ENCODE peak calls at places on chromosomes 16 and 17, in ten cellular contexts. C is heart right ventricle, H is upper lobe of right lung, A is choroid plexus epithelial cell, D is cardiac fibroblast, E is H9, B is AG09319, I is heart left ventricle, Y is GM06990, V is MCF 10A. F is an unnamed sample.

GRCh38 chr16:23410176-23410575 is 42.8 kb downstream of the COG7 start:
- DNase-seq in I (no peak), B (no peak), Y (no peak), D (no peak), E (no peak), H (no peak), V (no peak), A (peak), C (no peak), F (no peak)

GRCh38 chr17:76179496-76180467 is 38.7 kb upstream of the FOXJ1 start:
- DNase-seq in A (peak), E (no peak), V (no peak), Y (no peak), B (no peak), H (no peak), D (peak), I (no peak), C (no peak), F (peak)

GRCh38 chr17:37608369-37609169 is 649 bp downstream of the SYNRG start:
- DNase-seq in A (peak), H (no peak), Y (peak), I (no peak), D (peak), E (peak), V (peak), C (no peak), B (no peak), F (peak)

GRCh38 chr17:34998205-34998604 is 17.9 kb downstream of the LIG3 start:
- DNase-seq in I (peak), A (peak), H (peak), Y (peak), V (peak), E (peak), B (no peak), D (peak), C (peak), F (peak)

GRCh38 chr17:55783684-55784245 is 32.9 kb downstream of the PCTP start:
- DNase-seq in B (peak), I (peak), E (peak), V (peak), C (peak), Y (no peak), A (peak), H (peak), D (peak), F (no peak)

GRCh38 chr16:71674229-71674628 is 48.2 kb downstream of the MARVELD3 start:
- DNase-seq in V (no peak), A (no peak), B (no peak), Y (no peak), I (no peak), E (no peak), H (no peak), C (no peak), D (no peak), F (no peak)

GRCh38 chr17:38613981-38614779 is 8.4 kb upstream of the SRCIN1 start:
- DNase-seq in A (no peak), I (no peak), Y (no peak), D (no peak), H (no peak), C (no peak), B (no peak), E (peak), V (no peak), F (no peak)

GRCh38 chr17:57379237-57380054 is 123.1 kb downstream of the MSI2 start:
- DNase-seq in E (peak), D (peak), C (peak), A (no peak), I (peak), H (no peak), Y (no peak), V (no peak), B (no peak), F (no peak)

GRCh38 chr17:27756467-27757371 is 43.6 kb downstream of the NOS2 start:
- DNase-seq in B (peak), A (peak), Y (no peak), D (peak), V (peak), I (peak), C (peak), H (peak), E (peak), F (no peak)

GRCh38 chr17:229130-229944 is 47.9 kb upstream of the DOC2B start:
- DNase-seq in V (no peak), Y (no peak), E (no peak), D (no peak), I (peak), C (no peak), B (no peak), H (peak), A (peak), F (no peak)

GRCh38 chr17:42071810-42072209 is 21.4 kb upstream of the C17orf113 start:
- DNase-seq in H (no peak), E (no peak), A (no peak), Y (no peak), C (no peak), V (no peak), I (no peak), B (no peak), D (no peak), F (no peak)

GRCh38 chr16:119835-120234 is 18.6 kb downstream of the NPRL3 start:
- DNase-seq in V (no peak), E (no peak), I (no peak), D (no peak), Y (no peak), C (no peak), B (no peak), A (no peak), H (no peak), F (no peak)

GRCh38 chr17:55320594-55321506 is 56.1 kb downstream of the HLF start:
- DNase-seq in I (no peak), C (no peak), Y (no peak), E (no peak), B (no peak), V (no peak), A (no peak), D (no peak), H (no peak), F (no peak)

GRCh38 chr17:71975998-71976649 is 144.7 kb upstream of the SOX9 start:
- DNase-seq in Y (no peak), D (peak), I (peak), C (peak), H (no peak), E (peak), A (peak), B (peak), V (peak), F (no peak)

GRCh38 chr17:63772801-63773271 is 561 bp downstream of the CCDC47 start:
- DNase-seq in A (peak), D (peak), B (no peak), E (no peak), I (no peak), C (no peak), H (no peak), Y (no peak), V (peak), F (no peak)

GRCh38 chr16:13883266-13883665 is 36.7 kb upstream of the ERCC4 start:
- DNase-seq in H (no peak), C (no peak), V (no peak), I (no peak), A (no peak), B (no peak), E (no peak), Y (no peak), D (no peak), F (no peak)

GRCh38 chr16:26491271-26491670 is 575.5 kb upstream of the C16orf82 start:
- DNase-seq in I (no peak), C (no peak), E (no peak), V (no peak), D (no peak), A (no peak), Y (no peak), H (no peak), B (no peak), F (no peak)

GRCh38 chr16:23254338-23254737 is 47.8 kb upstream of the SCNN1B start:
- DNase-seq in I (no peak), H (no peak), B (no peak), V (peak), E (no peak), Y (no peak), A (peak), C (no peak), D (no peak), F (no peak)

GRCh38 chr17:83160443-83161297 is 81.3 kb downstream of the METRNL start:
- DNase-seq in A (no peak), D (no peak), I (no peak), C (no peak), V (no peak), E (no peak), Y (no peak), H (peak), B (no peak), F (no peak)

GRCh38 chr17:57121308-57122042 is 36.4 kb downstream of the AKAP1 start:
- DNase-seq in C (peak), H (no peak), I (peak), V (peak), Y (no peak), A (peak), D (peak), E (peak), B (no peak), F (no peak)

GRCh38 chr17:10888858-10889257 is 51.0 kb upstream of the PIRT start:
- DNase-seq in Y (no peak), H (no peak), D (no peak), V (no peak), E (no peak), A (no peak), C (no peak), I (no peak), B (no peak), F (no peak)

GRCh38 chr17:38539386-38539785 is 66.4 kb downstream of the SRCIN1 start:
- DNase-seq in D (no peak), I (no peak), A (no peak), H (no peak), C (no peak), E (no peak), B (no peak), V (no peak), Y (no peak), F (no peak)

GRCh38 chr16:83420206-83420760 is 387.5 kb upstream of the HSBP1 start:
- DNase-seq in V (peak), C (no peak), H (no peak), D (peak), A (peak), B (no peak), Y (no peak), I (no peak), E (no peak), F (no peak)

GRCh38 chr16:67516296-67517177 is 12.1 kb upstream of the RIPOR1 start:
- DNase-seq in D (peak), C (no peak), E (no peak), Y (no peak), B (no peak), I (no peak), V (peak), H (no peak), A (peak), F (no peak)

GRCh38 chr17:58593121-58593520 is 78.7 kb upstream of the MTMR4 start:
- DNase-seq in C (no peak), A (no peak), H (no peak), D (no peak), I (no peak), E (no peak), V (no peak), Y (no peak), B (no peak), F (no peak)

GRCh38 chr16:15682105-15682570 is 32.1 kb downstream of the NDE1 start:
- DNase-seq in H (no peak), I (no peak), Y (no peak), E (peak), V (peak), B (peak), C (no peak), A (peak), D (peak), F (no peak)

DNA sequence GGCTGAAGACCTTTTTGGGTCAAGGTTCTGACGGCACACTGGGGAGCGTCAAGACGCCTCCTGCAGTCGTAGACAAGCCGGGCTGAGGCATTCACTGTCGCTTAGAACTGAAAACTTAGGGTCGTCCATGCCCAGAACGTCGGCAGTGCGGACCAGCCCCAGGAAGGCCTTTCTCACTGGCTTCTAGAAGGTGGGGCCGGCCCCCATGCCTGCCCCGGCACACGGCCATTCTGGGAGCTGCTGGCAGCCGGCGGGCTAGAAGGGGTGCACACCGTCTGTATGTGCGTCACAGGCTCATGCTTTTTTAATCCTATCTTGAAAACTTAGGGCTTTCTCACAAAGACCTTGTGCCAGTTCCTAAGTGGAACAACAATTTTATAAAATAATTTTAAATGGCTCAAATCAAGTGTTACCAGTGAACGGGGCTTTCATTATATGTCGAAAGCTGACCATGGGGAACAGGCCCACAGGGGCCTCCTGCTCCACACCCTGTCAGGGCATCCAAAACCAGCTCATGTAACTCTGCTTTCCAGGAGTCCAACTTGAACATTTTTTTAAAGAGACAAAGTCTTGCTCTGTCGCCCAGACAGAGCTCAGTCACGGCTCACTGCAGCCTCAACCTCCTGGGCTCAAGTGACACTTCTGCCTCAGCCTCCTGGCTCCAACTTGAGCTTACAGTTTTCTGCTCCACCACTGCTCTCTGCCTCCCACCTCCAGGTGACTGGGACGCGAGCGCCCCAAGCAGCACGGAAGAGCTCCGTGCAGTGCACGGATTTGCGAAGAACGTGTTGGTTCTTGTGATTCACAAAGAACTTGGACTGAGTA is 111.2 kb downstream of the ANKRD11 start:
- DNase-seq in B (no peak), A (no peak), H (no peak), D (no peak), I (no peak), C (no peak), V (peak), Y (no peak), E (no peak), F (no peak)
- TF ChIP-seq CTCF in B (no peak), A (no peak), H (no peak), D (no peak), I (no peak), C (no peak), V (no peak), Y (no peak), E (no peak), F (no peak)

GRCh38 chr17:6558932-6559752 is 2.8 kb upstream of the PITPNM3 start:
- DNase-seq in C (no peak), H (peak), Y (no peak), B (no peak), E (no peak), A (no peak), D (peak), I (peak), V (no peak), F (no peak)
- TF ChIP-seq CTCF in C (no peak), H (peak), Y (no peak), B (no peak), E (peak), A (no peak), D (no peak), I (no peak), V (no peak), F (no peak)

DNA sequence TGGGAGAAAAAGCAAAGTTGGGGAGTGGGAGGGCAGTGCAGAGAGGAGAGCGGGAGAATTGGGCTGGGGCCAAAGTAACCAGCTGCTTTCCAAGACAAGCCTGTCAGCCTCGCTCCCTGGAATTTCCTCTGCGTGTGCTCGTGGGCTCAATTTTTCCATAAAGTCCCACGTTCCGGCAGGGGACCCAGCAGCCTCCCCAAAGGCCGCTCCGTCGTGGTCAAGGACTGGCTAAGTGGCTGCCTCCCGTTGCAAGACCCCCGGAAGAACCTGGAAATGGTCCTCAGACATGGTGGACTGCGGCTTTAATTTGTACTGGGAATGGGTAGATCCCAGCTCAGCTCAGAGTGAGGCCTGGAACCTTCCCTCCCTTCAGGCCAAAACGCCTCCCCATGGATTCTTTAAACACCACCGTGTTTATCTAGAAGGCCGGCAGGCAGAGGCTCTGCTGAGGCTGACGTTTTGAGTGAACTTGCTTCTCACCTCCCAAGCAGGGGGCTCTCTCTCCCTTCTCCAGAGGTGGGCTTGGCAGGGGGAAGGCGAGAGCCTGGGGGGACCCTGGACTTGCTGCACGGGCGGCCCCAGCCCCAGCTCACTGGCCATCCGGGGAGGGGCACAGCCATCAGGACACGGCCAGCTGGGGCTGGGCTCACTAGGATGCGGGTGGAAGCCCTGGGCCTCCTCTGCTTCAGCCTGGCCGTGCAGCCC is 190.0 kb downstream of the C16orf95 start:
- DNase-seq in Y (no peak), I (peak), V (no peak), D (peak), C (peak), B (no peak), H (no peak), E (no peak), A (peak), F (no peak)
- TF ChIP-seq CTCF in Y (no peak), I (no peak), V (no peak), D (no peak), C (no peak), B (no peak), H (no peak), E (no peak), A (peak), F (no peak)

GRCh38 chr16:4272114-4272954 is 489 bp downstream of the TFAP4 start:
- DNase-seq in D (peak), Y (peak), A (peak), E (peak), I (peak), C (peak), H (peak), B (no peak), V (peak), F (peak)
- TF ChIP-seq CTCF in D (no peak), Y (no peak), A (no peak), E (no peak), I (no peak), C (no peak), H (no peak), B (no peak), V (no peak), F (no peak)

DNA sequence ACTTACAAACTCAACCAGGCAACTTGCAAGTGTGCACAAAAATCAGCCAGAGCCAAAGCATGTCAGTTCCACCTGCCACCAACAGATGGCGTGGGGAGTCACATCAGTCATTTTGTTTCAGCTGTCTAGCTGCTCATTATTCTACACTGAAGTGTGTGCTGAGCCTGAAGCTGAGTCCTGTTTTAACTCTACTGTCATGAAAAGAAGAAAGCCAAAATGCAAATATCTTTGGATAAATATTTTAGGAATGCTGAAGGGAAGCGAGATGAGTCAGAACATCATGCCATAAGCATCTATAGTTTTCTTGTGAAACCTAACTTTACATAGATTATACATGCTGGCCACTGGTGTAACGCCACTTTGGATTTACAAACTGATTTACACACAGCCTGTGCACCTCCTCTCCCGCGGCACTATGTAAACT is 172.6 kb downstream of the CDK5R1 start:
- DNase-seq in V (peak), A (peak), B (peak), Y (peak), D (peak), C (peak), E (peak), H (peak), I (peak), F (peak)
- TF ChIP-seq CTCF in V (peak), A (peak), B (peak), Y (peak), D (peak), C (peak), E (peak), H (peak), I (peak), F (peak)

GRCh38 chr16:10180771-10181163 is 1.5 kb downstream of the GRIN2A start:
- DNase-seq in H (peak), V (no peak), Y (peak), B (no peak), E (peak), A (no peak), D (no peak), I (peak), C (peak), F (peak)
- TF ChIP-seq CTCF in H (peak), V (no peak), Y (peak), B (peak), E (peak), A (peak), D (peak), I (peak), C (peak), F (peak)

GRCh38 chr16:79997257-79997656 is 396.7 kb upstream of the MAF start:
- DNase-seq in C (no peak), B (no peak), H (no peak), A (peak), I (no peak), Y (no peak), V (peak), E (peak), D (no peak), F (no peak)
- TF ChIP-seq CTCF in C (peak), B (peak), H (peak), A (peak), I (peak), Y (peak), V (peak), E (peak), D (peak), F (no peak)

F was measured in GM20000.